ENCODE peak calls at places on chromosomes 3 and 15, in nine cellular contexts. One of them, this sample, is unnamed.

GRCh38 chr3:150106752-150107428 is 136.2 kb upstream of the PFN2 start:
- DNase-seq in OCI-LY7: no peak
- DNase-seq in breast epithelium: no peak
- DNase-seq in ascending aorta: no peak
- DNase-seq in uterus: no peak
- DNase-seq in heart left ventricle: no peak
- DNase-seq in esophagus squamous epithelium: no peak
- DNase-seq in aorta: no peak
- DNase-seq in trophoblast cell: peak; percentile 6
- DNase-seq in this sample: peak; percentile 84

GRCh38 chr3:185330644-185331043 is 32.3 kb upstream of the MAP3K13 start:
- DNase-seq in OCI-LY7: no peak
- DNase-seq in breast epithelium: peak; percentile 41
- DNase-seq in ascending aorta: no peak
- DNase-seq in uterus: no peak
- DNase-seq in heart left ventricle: no peak
- DNase-seq in esophagus squamous epithelium: no peak
- DNase-seq in aorta: no peak
- DNase-seq in trophoblast cell: no peak
- DNase-seq in this sample: no peak

GRCh38 chr3:184506579-184506978 is 55.0 kb upstream of the EPHB3 start:
- DNase-seq in OCI-LY7: no peak
- DNase-seq in breast epithelium: no peak
- DNase-seq in ascending aorta: no peak
- DNase-seq in uterus: no peak
- DNase-seq in heart left ventricle: no peak
- DNase-seq in esophagus squamous epithelium: no peak
- DNase-seq in aorta: no peak
- DNase-seq in trophoblast cell: no peak
- DNase-seq in this sample: no peak

GRCh38 chr3:197000211-197000610 is 29.4 kb downstream of the MELTF start:
- DNase-seq in OCI-LY7: peak; percentile 12
- DNase-seq in breast epithelium: no peak
- DNase-seq in ascending aorta: no peak
- DNase-seq in uterus: no peak
- DNase-seq in heart left ventricle: peak; percentile 31
- DNase-seq in esophagus squamous epithelium: no peak
- DNase-seq in aorta: peak; percentile 37
- DNase-seq in trophoblast cell: no peak
- DNase-seq in this sample: peak; percentile 69

GRCh38 chr15:56045068-56045748 is 51.8 kb upstream of the NEDD4 start:
- DNase-seq in OCI-LY7: no peak
- DNase-seq in breast epithelium: no peak
- DNase-seq in ascending aorta: no peak
- DNase-seq in uterus: no peak
- DNase-seq in heart left ventricle: no peak
- DNase-seq in esophagus squamous epithelium: no peak
- DNase-seq in aorta: no peak
- DNase-seq in trophoblast cell: no peak
- DNase-seq in this sample: no peak

GRCh38 chr3:194537732-194538247 is 51.0 kb upstream of the ATP13A3 start:
- DNase-seq in OCI-LY7: no peak
- DNase-seq in breast epithelium: peak; percentile 38
- DNase-seq in ascending aorta: no peak
- DNase-seq in uterus: no peak
- DNase-seq in heart left ventricle: no peak
- DNase-seq in esophagus squamous epithelium: no peak
- DNase-seq in aorta: peak; percentile 76
- DNase-seq in trophoblast cell: peak; percentile 88
- DNase-seq in this sample: peak; percentile 73

GRCh38 chr3:23904545-23904944 is 12.2 kb downstream of the NKIRAS1 start:
- DNase-seq in OCI-LY7: no peak
- DNase-seq in breast epithelium: no peak
- DNase-seq in ascending aorta: no peak
- DNase-seq in uterus: no peak
- DNase-seq in heart left ventricle: no peak
- DNase-seq in esophagus squamous epithelium: no peak
- DNase-seq in aorta: no peak
- DNase-seq in trophoblast cell: no peak
- DNase-seq in this sample: no peak

GRCh38 chr15:88489321-88489720 is 21.8 kb downstream of the MRPS11 start:
- DNase-seq in OCI-LY7: no peak
- DNase-seq in breast epithelium: no peak
- DNase-seq in ascending aorta: no peak
- DNase-seq in uterus: no peak
- DNase-seq in heart left ventricle: no peak
- DNase-seq in esophagus squamous epithelium: no peak
- DNase-seq in aorta: no peak
- DNase-seq in trophoblast cell: no peak
- DNase-seq in this sample: no peak

GRCh38 chr15:77993374-77993911 is 84.1 kb downstream of the TBC1D2B start:
- DNase-seq in OCI-LY7: no peak
- DNase-seq in breast epithelium: no peak
- DNase-seq in ascending aorta: no peak
- DNase-seq in uterus: no peak
- DNase-seq in heart left ventricle: no peak
- DNase-seq in esophagus squamous epithelium: no peak
- DNase-seq in aorta: peak; percentile 76
- DNase-seq in trophoblast cell: no peak
- DNase-seq in this sample: peak; percentile 39

GRCh38 chr3:148101061-148101460 is 596.6 kb upstream of the AGTR1 start:
- DNase-seq in OCI-LY7: no peak
- DNase-seq in breast epithelium: no peak
- DNase-seq in ascending aorta: no peak
- DNase-seq in uterus: no peak
- DNase-seq in heart left ventricle: no peak
- DNase-seq in esophagus squamous epithelium: no peak
- DNase-seq in aorta: no peak
- DNase-seq in trophoblast cell: no peak
- DNase-seq in this sample: peak; percentile 47

GRCh38 chr3:197482001-197482400 is 73.8 kb downstream of the BDH1 start:
- DNase-seq in OCI-LY7: no peak
- DNase-seq in breast epithelium: no peak
- DNase-seq in ascending aorta: no peak
- DNase-seq in uterus: no peak
- DNase-seq in heart left ventricle: no peak
- DNase-seq in esophagus squamous epithelium: no peak
- DNase-seq in aorta: no peak
- DNase-seq in trophoblast cell: no peak
- DNase-seq in this sample: peak; percentile 86

GRCh38 chr3:19455546-19455945 is 307.2 kb downstream of the KCNH8 start:
- DNase-seq in OCI-LY7: no peak
- DNase-seq in breast epithelium: no peak
- DNase-seq in ascending aorta: no peak
- DNase-seq in uterus: no peak
- DNase-seq in heart left ventricle: no peak
- DNase-seq in esophagus squamous epithelium: no peak
- DNase-seq in aorta: no peak
- DNase-seq in trophoblast cell: no peak
- DNase-seq in this sample: no peak

GRCh38 chr15:64035525-64035924 is 10.8 kb downstream of the DAPK2 start:
- DNase-seq in OCI-LY7: no peak
- DNase-seq in breast epithelium: no peak
- DNase-seq in ascending aorta: no peak
- DNase-seq in uterus: no peak
- DNase-seq in heart left ventricle: no peak
- DNase-seq in esophagus squamous epithelium: no peak
- DNase-seq in aorta: no peak
- DNase-seq in trophoblast cell: no peak
- DNase-seq in this sample: no peak

GRCh38 chr15:64030123-64030522 is 16.2 kb downstream of the DAPK2 start:
- DNase-seq in OCI-LY7: no peak
- DNase-seq in breast epithelium: no peak
- DNase-seq in ascending aorta: no peak
- DNase-seq in uterus: no peak
- DNase-seq in heart left ventricle: no peak
- DNase-seq in esophagus squamous epithelium: no peak
- DNase-seq in aorta: no peak
- DNase-seq in trophoblast cell: no peak
- DNase-seq in this sample: no peak

GRCh38 chr15:64038878-64039277 is 7.4 kb downstream of the DAPK2 start:
- DNase-seq in OCI-LY7: no peak
- DNase-seq in breast epithelium: no peak
- DNase-seq in ascending aorta: no peak
- DNase-seq in uterus: no peak
- DNase-seq in heart left ventricle: no peak
- DNase-seq in esophagus squamous epithelium: no peak
- DNase-seq in aorta: no peak
- DNase-seq in trophoblast cell: no peak
- DNase-seq in this sample: no peak

GRCh38 chr15:64032327-64032726 is 14.0 kb downstream of the DAPK2 start:
- DNase-seq in OCI-LY7: no peak
- DNase-seq in breast epithelium: no peak
- DNase-seq in ascending aorta: no peak
- DNase-seq in uterus: no peak
- DNase-seq in heart left ventricle: no peak
- DNase-seq in esophagus squamous epithelium: no peak
- DNase-seq in aorta: no peak
- DNase-seq in trophoblast cell: no peak
- DNase-seq in this sample: no peak

GRCh38 chr15:64034519-64034918 is 11.8 kb downstream of the DAPK2 start:
- DNase-seq in OCI-LY7: no peak
- DNase-seq in breast epithelium: no peak
- DNase-seq in ascending aorta: no peak
- DNase-seq in uterus: no peak
- DNase-seq in heart left ventricle: no peak
- DNase-seq in esophagus squamous epithelium: no peak
- DNase-seq in aorta: no peak
- DNase-seq in trophoblast cell: no peak
- DNase-seq in this sample: no peak
- H3K9me3 ChIP-seq in OCI-LY7: no peaks in the 10 kb centered on the region
- H3K9me3 ChIP-seq in breast epithelium: no peaks in the 10 kb centered on the region
- H3K9me3 ChIP-seq in ascending aorta: no peaks in the 10 kb centered on the region
- H3K9me3 ChIP-seq in uterus: no peaks in the 10 kb centered on the region
- H3K9me3 ChIP-seq in heart left ventricle: no peaks in the 10 kb centered on the region
- H3K9me3 ChIP-seq in esophagus squamous epithelium: no peaks in the 10 kb centered on the region
- H3K9me3 ChIP-seq in aorta: no peaks in the 10 kb centered on the region
- H3K9me3 ChIP-seq in trophoblast cell: no peaks in the 10 kb centered on the region
- H3K9me3 ChIP-seq in this sample: no peaks in the 10 kb centered on the region

GRCh38 chr3:34351857-34352545 is 553.6 kb downstream of the PDCD6IP start:
- DNase-seq in OCI-LY7: no peak
- DNase-seq in breast epithelium: no peak
- DNase-seq in ascending aorta: no peak
- DNase-seq in uterus: no peak
- DNase-seq in heart left ventricle: no peak
- DNase-seq in esophagus squamous epithelium: no peak
- DNase-seq in aorta: no peak
- DNase-seq in trophoblast cell: peak; percentile 34
- DNase-seq in this sample: no peak

GRCh38 chr3:34357461-34357860 is 559.0 kb downstream of the PDCD6IP start:
- DNase-seq in OCI-LY7: no peak
- DNase-seq in breast epithelium: no peak
- DNase-seq in ascending aorta: no peak
- DNase-seq in uterus: no peak
- DNase-seq in heart left ventricle: no peak
- DNase-seq in esophagus squamous epithelium: no peak
- DNase-seq in aorta: no peak
- DNase-seq in trophoblast cell: peak; percentile 41
- DNase-seq in this sample: no peak

GRCh38 chr3:34352932-34353331 is 554.5 kb downstream of the PDCD6IP start:
- DNase-seq in OCI-LY7: no peak
- DNase-seq in breast epithelium: no peak
- DNase-seq in ascending aorta: no peak
- DNase-seq in uterus: no peak
- DNase-seq in heart left ventricle: no peak
- DNase-seq in esophagus squamous epithelium: no peak
- DNase-seq in aorta: no peak
- DNase-seq in trophoblast cell: no peak
- DNase-seq in this sample: no peak
- H3K4me3 ChIP-seq in OCI-LY7: no peak overlapping the region
- H3K4me3 ChIP-seq in breast epithelium: no peak overlapping the region
- H3K4me3 ChIP-seq in ascending aorta: no peak overlapping the region
- H3K4me3 ChIP-seq in uterus: no peak overlapping the region
- H3K4me3 ChIP-seq in heart left ventricle: no peak overlapping the region
- H3K4me3 ChIP-seq in esophagus squamous epithelium: no peak overlapping the region
- H3K4me3 ChIP-seq in aorta: no peak overlapping the region
- H3K4me3 ChIP-seq in trophoblast cell: no peak overlapping the region
- H3K4me3 ChIP-seq in this sample: no peak overlapping the region

DNA sequence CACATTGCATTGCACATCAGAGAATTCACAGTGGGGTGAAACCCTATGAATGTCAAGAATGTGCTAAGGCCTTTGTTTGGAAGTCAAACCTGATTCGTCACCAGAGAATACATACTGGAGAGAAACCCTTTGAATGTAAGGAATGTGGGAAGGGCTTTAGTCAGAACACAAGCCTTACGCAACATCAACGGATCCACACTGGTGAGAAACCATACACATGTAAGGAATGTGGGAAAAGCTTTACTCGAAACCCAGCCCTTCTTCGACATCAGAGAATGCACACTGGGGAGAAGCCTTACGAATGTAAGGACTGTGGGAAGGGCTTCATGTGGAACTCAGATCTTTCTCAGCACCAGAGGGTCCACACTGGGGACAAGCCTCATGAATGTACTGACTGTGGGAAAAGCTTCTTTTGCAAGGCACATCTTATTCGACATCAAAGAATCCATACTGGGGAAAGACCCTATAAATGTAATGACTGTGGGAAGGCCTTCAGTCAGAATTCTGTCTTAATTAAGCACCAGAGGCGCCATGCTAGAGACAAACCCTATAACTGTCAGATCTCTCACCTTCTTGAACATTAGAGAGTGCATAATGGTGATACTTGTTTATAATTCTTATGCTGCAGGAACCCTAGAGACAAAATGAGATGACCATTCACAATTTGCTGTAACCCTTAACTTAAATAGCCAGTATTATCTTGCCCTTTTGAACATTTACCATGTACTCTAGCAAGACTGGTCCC is 9.0 kb downstream of the ZNF662 start:
- DNase-seq in OCI-LY7: no peak
- DNase-seq in breast epithelium: no peak
- DNase-seq in ascending aorta: no peak
- DNase-seq in uterus: no peak
- DNase-seq in heart left ventricle: no peak
- DNase-seq in esophagus squamous epithelium: no peak
- DNase-seq in aorta: no peak
- DNase-seq in trophoblast cell: no peak
- DNase-seq in this sample: no peak
- H3K9me3 ChIP-seq in OCI-LY7: no peaks in the 10 kb centered on the region
- H3K9me3 ChIP-seq in breast epithelium: peaks cover 83% of the 10 kb centered on the region
- H3K9me3 ChIP-seq in ascending aorta: peaks cover 77% of the 10 kb centered on the region
- H3K9me3 ChIP-seq in uterus: no peaks in the 10 kb centered on the region
- H3K9me3 ChIP-seq in heart left ventricle: peaks cover 62% of the 10 kb centered on the region
- H3K9me3 ChIP-seq in esophagus squamous epithelium: peaks cover 62% of the 10 kb centered on the region
- H3K9me3 ChIP-seq in aorta: peaks cover 19% of the 10 kb centered on the region
- H3K9me3 ChIP-seq in trophoblast cell: peaks cover 3% of the 10 kb centered on the region
- H3K9me3 ChIP-seq in this sample: peaks cover 25% of the 10 kb centered on the region

DNA sequence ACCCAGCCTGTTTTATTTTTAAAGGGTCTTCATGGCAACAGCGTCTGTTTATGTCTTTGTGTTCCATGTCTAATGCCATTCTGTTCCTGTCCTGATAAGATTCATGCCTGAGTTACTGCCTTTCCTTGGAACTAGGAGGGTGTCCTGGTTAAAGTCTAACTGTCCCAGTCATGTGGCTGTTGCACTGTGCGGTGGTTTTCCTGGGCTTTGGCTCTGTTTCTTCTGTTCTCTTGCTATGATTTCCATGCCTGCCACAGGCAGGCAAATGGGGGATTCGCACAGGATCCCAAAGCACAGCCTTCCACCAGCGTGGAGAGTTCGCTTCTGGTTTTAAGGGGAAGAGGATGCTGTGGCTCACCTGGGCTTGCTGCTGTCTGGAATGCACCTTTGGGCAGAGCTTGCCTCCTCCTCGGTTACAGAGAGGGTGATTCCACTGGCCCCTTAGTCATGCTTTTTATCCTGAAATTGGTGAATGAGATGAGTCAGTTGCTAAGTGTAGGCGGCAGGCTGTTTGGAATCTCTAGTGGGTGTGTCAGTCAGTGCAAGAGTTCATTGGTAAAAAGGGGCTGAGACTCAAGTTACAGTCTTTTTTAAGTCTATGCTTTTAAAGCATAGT is 86.8 kb downstream of the CCK start:
- DNase-seq in OCI-LY7: no peak
- DNase-seq in breast epithelium: peak; percentile 62
- DNase-seq in ascending aorta: no peak
- DNase-seq in uterus: peak; percentile 41
- DNase-seq in heart left ventricle: no peak
- DNase-seq in esophagus squamous epithelium: no peak
- DNase-seq in aorta: no peak
- DNase-seq in trophoblast cell: peak; percentile 80
- DNase-seq in this sample: peak; percentile 92
- H3K4me3 ChIP-seq in OCI-LY7: no peak overlapping the region
- H3K4me3 ChIP-seq in breast epithelium: no peak overlapping the region
- H3K4me3 ChIP-seq in ascending aorta: no peak overlapping the region
- H3K4me3 ChIP-seq in uterus: no peak overlapping the region
- H3K4me3 ChIP-seq in heart left ventricle: no peak overlapping the region
- H3K4me3 ChIP-seq in esophagus squamous epithelium: no peak overlapping the region
- H3K4me3 ChIP-seq in aorta: no peak overlapping the region
- H3K4me3 ChIP-seq in trophoblast cell: no peak overlapping the region
- H3K4me3 ChIP-seq in this sample: no peak overlapping the region

This sample was measured in osteoblast.